ENCODE peak calls at places on chromosomes 6 and 20, in eight cellular contexts. T is HCT116, S is hepatocyte, N is PC-3, C is neural progenitor cell, Q is GM23248, Y is SK-N-SH, A is GM23338. F is an unnamed sample.

GRCh38 chr6:84137051-84137375 is 90.4 kb downstream of the CEP162 start:
- DNase-seq in T (peak; percentile 43), S (no peak), C (no peak), Q (no peak), N (peak; percentile 2), A (no peak), Y (no peak), F (no peak)

GRCh38 chr20:49982346-49983122 is at the start of gene SNAI1:
- DNase-seq in T (peak; percentile 66), C (peak; percentile 96), Y (peak; percentile 98), Q (peak; percentile 95), N (peak; percentile 96), A (peak; percentile 91), S (peak; percentile 94), F (peak; percentile 96)

GRCh38 chr20:1894951-1895673 is at the start of gene SIRPA:
- DNase-seq in Q (peak; percentile 88), C (peak; percentile 66), T (no peak), Y (peak; percentile 91), N (peak; percentile 66), S (peak; percentile 82), A (peak; percentile 57), F (no peak)

GRCh38 chr6:44030812-44031454 is 96.3 kb downstream of the MRPL14 start:
- DNase-seq in C (no peak), Y (no peak), A (no peak), Q (no peak), S (no peak), T (no peak), N (no peak), F (no peak)

GRCh38 chr6:139427199-139427598 is 52.8 kb upstream of the CITED2 start:
- DNase-seq in C (no peak), N (no peak), A (no peak), T (no peak), S (no peak), Q (no peak), Y (no peak), F (no peak)

GRCh38 chr6:19210849-19211590 is 626.1 kb upstream of the ID4 start:
- DNase-seq in T (no peak), A (peak; percentile 90), N (peak; percentile 5), Q (peak; percentile 1), S (peak; percentile 40), C (peak; percentile 67), Y (peak; percentile 56), F (peak; percentile 47)

GRCh38 chr6:35674594-35674993 is 14.1 kb downstream of the FKBP5 start:
- DNase-seq in S (no peak), C (no peak), Q (no peak), A (no peak), N (no peak), Y (no peak), T (no peak), F (no peak)

GRCh38 chr6:144283781-144284473 is 1.2 kb upstream of the UTRN start:
- DNase-seq in N (peak; percentile 52), T (no peak), S (no peak), A (peak; percentile 42), C (no peak), Q (peak; percentile 69), Y (no peak), F (no peak)

GRCh38 chr6:55528624-55529023 is 50.4 kb downstream of the HMGCLL1 start:
- DNase-seq in A (peak; percentile 75), C (peak; percentile 48), Y (no peak), N (peak; percentile 71), Q (peak; percentile 28), S (peak; percentile 39), T (peak; percentile 51), F (peak; percentile 39)

GRCh38 chr6:3359973-3360726 is 96.7 kb downstream of the SLC22A23 start:
- DNase-seq in Y (no peak), N (no peak), T (no peak), S (no peak), A (no peak), Q (no peak), C (no peak), F (no peak)

GRCh38 chr6:168441434-168442391 is 729 bp downstream of the SMOC2 start:
- DNase-seq in C (peak; percentile 43), Q (no peak), Y (peak; percentile 57), A (peak; percentile 47), N (no peak), T (no peak), S (no peak), F (no peak)

GRCh38 chr6:11978169-11978987 is 33.7 kb upstream of the HIVEP1 start:
- DNase-seq in T (no peak), N (no peak), A (no peak), Q (no peak), Y (no peak), C (no peak), S (no peak), F (no peak)

GRCh38 chr6:147361582-147361981 is 146.9 kb upstream of the SAMD5 start:
- DNase-seq in A (no peak), C (no peak), S (no peak), Y (no peak), Q (no peak), N (no peak), T (no peak), F (no peak)

GRCh38 chr20:9206486-9206885 is 137.6 kb downstream of the PLCB4 start:
- DNase-seq in S (no peak), C (no peak), T (no peak), Y (no peak), N (no peak), Q (no peak), A (no peak), F (no peak)

GRCh38 chr20:9368893-9369292 is 145.5 kb upstream of the LAMP5 start:
- DNase-seq in A (no peak), Q (no peak), S (no peak), C (no peak), Y (no peak), T (no peak), N (no peak), F (no peak)

GRCh38 chr6:28922004-28922840 is 1.6 kb downstream of the TRIM27 start:
- DNase-seq in C (no peak), T (peak; percentile 62), N (peak; percentile 92), A (no peak), S (peak; percentile 67), Q (peak; percentile 73), Y (no peak), F (no peak)

GRCh38 chr20:40276291-40276690 is 412.7 kb downstream of the MAFB start:
- DNase-seq in Q (peak; percentile 30), S (no peak), T (no peak), C (peak; percentile 67), A (no peak), Y (no peak), N (no peak), F (no peak)

GRCh38 chr20:8118735-8119134 is 13.3 kb upstream of the PLCB1 start:
- DNase-seq in S (no peak), A (no peak), Q (no peak), T (no peak), N (no peak), C (no peak), Y (no peak), F (no peak)

GRCh38 chr20:32385541-32385940 is 27.4 kb downstream of the ASXL1 start:
- DNase-seq in A (no peak), S (no peak), N (no peak), T (no peak), Y (peak; percentile 61), Q (peak; percentile 47), C (no peak), F (no peak)

GRCh38 chr6:112234596-112234995 is 19.8 kb downstream of the LAMA4 start:
- DNase-seq in C (no peak), S (no peak), Q (peak; percentile 47), T (no peak), N (no peak), A (no peak), Y (no peak), F (no peak)

GRCh38 chr6:7540595-7540994 is 876 bp upstream of the DSP start:
- DNase-seq in C (peak; percentile 51), T (no peak), S (peak; percentile 64), Y (peak; percentile 19), Q (peak; percentile 67), N (no peak), A (peak; percentile 73), F (no peak)

GRCh38 chr6:33160728-33161323 is 31.4 kb downstream of the COL11A2 start:
- DNase-seq in A (peak; percentile 61), S (peak; percentile 65), C (no peak), Q (peak; percentile 92), N (peak; percentile 89), Y (peak; percentile 21), T (peak; percentile 52), F (no peak)
- TF ChIP-seq EZH2phosphoT487 in A (no peak), S (no peak), C (no peak), Q (no peak), N (no peak), Y (no peak), T (no peak), F (no peak)

GRCh38 chr20:58138395-58138794 is 90.1 kb downstream of the ANKRD60 start:
- DNase-seq in C (no peak), A (no peak), Y (no peak), S (no peak), N (no peak), Q (no peak), T (no peak), F (no peak)
- TF ChIP-seq EZH2phosphoT487 in C (no peak), A (no peak), Y (no peak), S (no peak), N (no peak), Q (no peak), T (no peak), F (no peak)

GRCh38 chr6:13368079-13368478 is 39.7 kb upstream of the TBC1D7 start:
- DNase-seq in A (no peak), Q (no peak), N (no peak), C (no peak), S (no peak), T (no peak), Y (peak; percentile 32), F (no peak)
- TF ChIP-seq EZH2phosphoT487 in A (no peak), Q (no peak), N (no peak), C (no peak), S (no peak), T (no peak), Y (no peak), F (no peak)

GRCh38 chr6:38846844-38847243 is 131.7 kb downstream of the DNAH8 start:
- DNase-seq in S (no peak), Y (no peak), C (no peak), N (peak; percentile 92), A (no peak), Q (peak; percentile 36), T (peak; percentile 18), F (no peak)
- TF ChIP-seq EZH2phosphoT487 in S (no peak), Y (no peak), C (no peak), N (no peak), A (no peak), Q (no peak), T (no peak), F (no peak)

GRCh38 chr6:10521104-10521808 is at the start of gene GCNT2:
- DNase-seq in S (peak; percentile 83), Y (no peak), T (no peak), N (peak; percentile 22), A (peak; percentile 90), C (peak; percentile 73), Q (no peak), F (no peak)
- TF ChIP-seq EZH2phosphoT487 in S (no peak), Y (no peak), T (no peak), N (no peak), A (no peak), C (no peak), Q (no peak), F (no peak)

GRCh38 chr20:15578059-15578458 is 995.2 kb downstream of the KIF16B start:
- DNase-seq in C (no peak), A (no peak), Q (no peak), T (no peak), S (no peak), Y (no peak), N (peak; percentile 77), F (no peak)
- TF ChIP-seq EZH2phosphoT487 in C (no peak), A (no peak), Q (no peak), T (no peak), S (no peak), Y (no peak), N (no peak), F (no peak)

GRCh38 chr20:24499472-24499871 is 30.0 kb downstream of the SYNDIG1 start:
- DNase-seq in N (no peak), S (no peak), C (no peak), Y (no peak), Q (no peak), T (no peak), A (no peak), F (no peak)
- TF ChIP-seq EZH2phosphoT487 in N (no peak), S (no peak), C (no peak), Y (no peak), Q (no peak), T (no peak), A (no peak), F (no peak)